ENCODE peak calls at places on chromosome 18, in nine cellular contexts. Z is lung, W is GM23338, Q is uterus, N is heart left ventricle, C is ascending aorta, T is MM.1S, Y is ovary, R is breast epithelium. X is an unnamed sample. For H3K4me1 and H3K27me3, the result is how much of the 10 kb centered on the place peaks cover.

GRCh38 chr18:323253-323622 is 55.4 kb upstream of the THOC1 start:
- DNase-seq in Z (no peak), W (no peak), Q (no peak), N (no peak), C (no peak), T (no peak), Y (no peak), R (no peak), X (no peak)

GRCh38 chr18:26551217-26551708 is 2.9 kb upstream of the KCTD1 start:
- DNase-seq in Z (no peak), W (no peak), Q (no peak), N (no peak), C (no peak), T (no peak), Y (no peak), R (no peak), X (no peak)

GRCh38 chr18:46842583-46842982 is 74.7 kb downstream of the PIAS2 start:
- DNase-seq in Z (no peak), W (no peak), Q (no peak), N (no peak), C (no peak), T (no peak), Y (no peak), R (peak), X (no peak)

GRCh38 chr18:48797841-48798255 is 152.9 kb downstream of the SMAD7 start:
- DNase-seq in Z (no peak), W (no peak), Q (no peak), N (peak), C (peak), T (no peak), Y (peak), R (no peak), X (no peak)

GRCh38 chr18:26425148-26425531 is 123.2 kb downstream of the KCTD1 start:
- DNase-seq in Z (no peak), W (no peak), Q (peak), N (no peak), C (no peak), T (no peak), Y (no peak), R (no peak), X (no peak)

GRCh38 chr18:41312241-41312590 is 642.8 kb upstream of the PIK3C3 start:
- DNase-seq in Z (no peak), W (peak), Q (no peak), N (no peak), C (no peak), T (no peak), Y (no peak), R (no peak), X (no peak)

GRCh38 chr18:33751613-33752221 is 173.7 kb downstream of the ASXL3 start:
- DNase-seq in Z (no peak), W (peak), Q (no peak), N (no peak), C (no peak), T (peak), Y (no peak), R (no peak), X (no peak)

GRCh38 chr18:47215554-47216138 is 35.8 kb downstream of the SKOR2 start:
- DNase-seq in Z (peak), W (peak), Q (no peak), N (no peak), C (no peak), T (peak), Y (no peak), R (no peak), X (no peak)

GRCh38 chr18:61900504-61901281 is 7.9 kb upstream of the RNF152 start:
- DNase-seq in Z (no peak), W (no peak), Q (no peak), N (no peak), C (no peak), T (no peak), Y (no peak), R (no peak), X (no peak)

GRCh38 chr18:30106356-30106755 is 936.2 kb downstream of the DSC3 start:
- DNase-seq in Z (no peak), W (no peak), Q (no peak), N (no peak), C (no peak), T (no peak), Y (no peak), R (no peak), X (no peak)

GRCh38 chr18:21826196-21826595 is 85.6 kb downstream of the MIB1 start:
- DNase-seq in Z (no peak), W (no peak), Q (no peak), N (no peak), C (no peak), T (peak), Y (no peak), R (no peak), X (no peak)

GRCh38 chr18:61551586-61551985 is 218.4 kb downstream of the CDH20 start:
- DNase-seq in Z (no peak), W (peak), Q (peak), N (peak), C (no peak), T (peak), Y (no peak), R (peak), X (peak)

GRCh38 chr18:46632401-46633089 is 24.5 kb downstream of the LOXHD1 start:
- DNase-seq in Z (no peak), W (no peak), Q (no peak), N (no peak), C (no peak), T (no peak), Y (no peak), R (no peak), X (no peak)

GRCh38 chr18:34893239-34893638 is 148.0 kb upstream of the MAPRE2 start:
- DNase-seq in Z (no peak), W (no peak), Q (no peak), N (no peak), C (no peak), T (no peak), Y (no peak), R (no peak), X (no peak)

GRCh38 chr18:59455728-59456276 is 96.7 kb upstream of the LMAN1 start:
- DNase-seq in Z (no peak), W (no peak), Q (no peak), N (no peak), C (no peak), T (no peak), Y (no peak), R (no peak), X (no peak)

GRCh38 chr18:61765097-61765496 is 127.7 kb downstream of the RNF152 start:
- DNase-seq in Z (no peak), W (peak), Q (peak), N (no peak), C (no peak), T (no peak), Y (no peak), R (no peak), X (no peak)

GRCh38 chr18:5104246-5104645 is 92.8 kb downstream of the AKAIN1 start:
- DNase-seq in Z (no peak), W (peak), Q (no peak), N (no peak), C (no peak), T (no peak), Y (no peak), R (no peak), X (no peak)

GRCh38 chr18:1306641-1307040 is 402.0 kb downstream of the ADCYAP1 start:
- DNase-seq in Z (no peak), W (no peak), Q (no peak), N (no peak), C (no peak), T (no peak), Y (no peak), R (no peak), X (no peak)

GRCh38 chr18:23881778-23882177 is 132.8 kb upstream of the TTC39C start:
- DNase-seq in Z (no peak), W (no peak), Q (no peak), N (no peak), C (no peak), T (no peak), Y (no peak), R (no peak), X (no peak)

GRCh38 chr18:50009772-50010171 is 185.2 kb downstream of the MYO5B start:
- DNase-seq in Z (peak), W (peak), Q (no peak), N (peak), C (no peak), T (peak), Y (no peak), R (peak), X (peak)

GRCh38 chr18:68803371-68803770 is 5.5 kb downstream of the CCDC102B start:
- DNase-seq in Z (peak), W (no peak), Q (peak), N (peak), C (no peak), T (no peak), Y (no peak), R (peak), X (no peak)

GRCh38 chr18:48263913-48264506 is 145.2 kb downstream of the ZBTB7C start:
- DNase-seq in Z (no peak), W (no peak), Q (no peak), N (no peak), C (no peak), T (no peak), Y (no peak), R (no peak), X (no peak)

GRCh38 chr18:76482971-76483691 is 11.9 kb downstream of the ZNF516 start:
- DNase-seq in Z (no peak), W (peak), Q (no peak), N (no peak), C (no peak), T (no peak), Y (peak), R (no peak), X (no peak)

GRCh38 chr18:59265246-59266018 is 7.8 kb downstream of the RAX start:
- DNase-seq in Z (no peak), W (peak), Q (no peak), N (no peak), C (no peak), T (no peak), Y (no peak), R (no peak), X (no peak)

GRCh38 chr18:72375628-72376027 is 168.5 kb downstream of the CBLN2 start:
- DNase-seq in Z (no peak), W (no peak), Q (no peak), N (no peak), C (no peak), T (no peak), Y (no peak), R (no peak), X (no peak)

GRCh38 chr18:25164837-25165791 is 186.9 kb downstream of the ZNF521 start:
- DNase-seq in Z (no peak), W (no peak), Q (no peak), N (peak), C (no peak), T (peak), Y (peak), R (no peak), X (no peak)

GRCh38 chr18:62710417-62710816 is 4.9 kb upstream of the PHLPP1 start:
- DNase-seq in Z (no peak), W (no peak), Q (no peak), N (no peak), C (no peak), T (no peak), Y (no peak), R (no peak), X (no peak)

GRCh38 chr18:47163241-47163640 is 12.9 kb downstream of the IER3IP1 start:
- DNase-seq in Z (no peak), W (no peak), Q (no peak), N (no peak), C (no peak), T (peak), Y (no peak), R (no peak), X (no peak)

GRCh38 chr18:32891797-32892196 is 119.0 kb upstream of the KLHL14 start:
- DNase-seq in Z (no peak), W (no peak), Q (no peak), N (no peak), C (no peak), T (no peak), Y (no peak), R (no peak), X (no peak)

GRCh38 chr18:23487738-23488625 is 15.3 kb upstream of the RMC1 start:
- DNase-seq in Z (no peak), W (peak), Q (no peak), N (no peak), C (peak), T (peak), Y (no peak), R (no peak), X (peak)

GRCh38 chr18:51251625-51252024 is 54.1 kb upstream of the MEX3C start:
- DNase-seq in Z (no peak), W (no peak), Q (no peak), N (no peak), C (no peak), T (peak), Y (no peak), R (no peak), X (no peak)

GRCh38 chr18:5556317-5556974 is 12.6 kb upstream of the EPB41L3 start:
- DNase-seq in Z (no peak), W (no peak), Q (no peak), N (peak), C (no peak), T (no peak), Y (no peak), R (no peak), X (no peak)

GRCh38 chr18:63098014-63098981 is 221.3 kb downstream of the BCL2 start:
- DNase-seq in Z (no peak), W (no peak), Q (no peak), N (no peak), C (no peak), T (peak), Y (no peak), R (no peak), X (peak)

GRCh38 chr18:34956663-34957062 is 84.5 kb upstream of the MAPRE2 start:
- DNase-seq in Z (no peak), W (no peak), Q (no peak), N (no peak), C (no peak), T (no peak), Y (no peak), R (no peak), X (no peak)

GRCh38 chr18:59885579-59886163 is 14.1 kb upstream of the PMAIP1 start:
- DNase-seq in Z (no peak), W (no peak), Q (no peak), N (no peak), C (no peak), T (peak), Y (no peak), R (no peak), X (no peak)

GRCh38 chr18:8695932-8696510 is 9.3 kb upstream of the MTCL1 start:
- DNase-seq in Z (no peak), W (no peak), Q (no peak), N (no peak), C (no peak), T (peak), Y (no peak), R (no peak), X (no peak)

GRCh38 chr18:46751882-46752281 is 5.0 kb downstream of the ST8SIA5 start:
- DNase-seq in Z (no peak), W (no peak), Q (no peak), N (no peak), C (no peak), T (no peak), Y (no peak), R (no peak), X (no peak)

GRCh38 chr18:73088445-73088844 is 220.7 kb upstream of the NETO1 start:
- DNase-seq in Z (no peak), W (no peak), Q (no peak), N (no peak), C (no peak), T (no peak), Y (no peak), R (no peak), X (no peak)

GRCh38 chr18:69715322-69715721 is 232.4 kb downstream of the CD226 start:
- DNase-seq in Z (no peak), W (no peak), Q (no peak), N (no peak), C (no peak), T (no peak), Y (no peak), R (no peak), X (no peak)

GRCh38 chr18:62828852-62829251 is 113.5 kb downstream of the PHLPP1 start:
- DNase-seq in Z (no peak), W (no peak), Q (no peak), N (no peak), C (no peak), T (no peak), Y (no peak), R (no peak), X (no peak)

GRCh38 chr18:13298262-13298661 is 79.7 kb downstream of the LDLRAD4 start:
- DNase-seq in Z (no peak), W (no peak), Q (no peak), N (no peak), C (no peak), T (no peak), Y (no peak), R (no peak), X (no peak)

GRCh38 chr18:13300796-13301195 is 82.2 kb downstream of the LDLRAD4 start:
- DNase-seq in Z (no peak), W (no peak), Q (no peak), N (no peak), C (no peak), T (no peak), Y (no peak), R (no peak), X (no peak)

GRCh38 chr18:13302611-13303267 is 84.2 kb downstream of the LDLRAD4 start:
- DNase-seq in Z (no peak), W (no peak), Q (no peak), N (no peak), C (no peak), T (no peak), Y (no peak), R (no peak), X (no peak)

GRCh38 chr18:13301691-13302469 is 83.3 kb downstream of the LDLRAD4 start:
- DNase-seq in Z (no peak), W (no peak), Q (no peak), N (no peak), C (no peak), T (no peak), Y (no peak), R (no peak), X (no peak)

GRCh38 chr18:13300029-13300428 is 81.5 kb downstream of the LDLRAD4 start:
- DNase-seq in Z (no peak), W (no peak), Q (no peak), N (no peak), C (no peak), T (no peak), Y (no peak), R (no peak), X (no peak)
- H3K4me1 ChIP-seq in Z (under half), W (under half), Q (under half), N (under half), C (under half), T (under half), Y (under half), R (under half), X (under half)

GRCh38 chr18:37487400-37487831 is 78.2 kb downstream of the CELF4 start:
- DNase-seq in Z (no peak), W (no peak), Q (no peak), N (no peak), C (no peak), T (no peak), Y (peak), R (no peak), X (no peak)
- H3K27me3 ChIP-seq in Z (under half), W (under half), Q (under half), N (half or more), C (under half), T (under half), Y (under half), R (under half), X (under half)

GRCh38 chr18:43876286-43877082 is 599.2 kb upstream of the SYT4 start:
- DNase-seq in Z (no peak), W (no peak), Q (peak), N (no peak), C (no peak), T (no peak), Y (no peak), R (no peak), X (no peak)

GRCh38 chr18:43875496-43875895 is 598.2 kb upstream of the SYT4 start:
- DNase-seq in Z (no peak), W (no peak), Q (peak), N (no peak), C (no peak), T (no peak), Y (no peak), R (no peak), X (no peak)

GRCh38 chr18:43866696-43867095 is 589.4 kb upstream of the SYT4 start:
- DNase-seq in Z (no peak), W (no peak), Q (no peak), N (no peak), C (no peak), T (no peak), Y (no peak), R (no peak), X (no peak)

GRCh38 chr18:43869451-43870008 is 592.2 kb upstream of the SYT4 start:
- DNase-seq in Z (no peak), W (no peak), Q (no peak), N (no peak), C (no peak), T (no peak), Y (no peak), R (no peak), X (no peak)

DNA sequence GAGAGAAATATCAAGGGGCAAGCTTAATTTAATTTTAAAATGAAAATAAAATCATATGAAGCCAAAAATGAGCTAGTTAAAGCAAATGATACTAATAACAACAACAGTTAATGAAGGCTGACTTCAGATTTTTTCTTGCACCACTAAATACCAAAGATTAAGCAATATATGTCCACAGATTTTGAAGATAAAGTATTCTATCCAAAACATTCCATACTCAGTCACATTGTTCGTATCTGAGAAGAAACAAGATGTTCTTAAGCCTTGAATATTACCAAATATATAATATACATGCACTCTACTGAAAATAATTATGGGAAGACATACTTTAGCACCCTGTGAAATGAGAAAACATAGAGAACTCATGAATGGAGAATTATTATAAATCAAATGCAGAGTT is 593.3 kb upstream of the SYT4 start:
- DNase-seq in Z (no peak), W (no peak), Q (no peak), N (no peak), C (no peak), T (no peak), Y (no peak), R (no peak), X (no peak)
- H3K27ac ChIP-seq in Z (no peak), W (no peak), Q (no peak), N (no peak), C (no peak), T (no peak), Y (no peak), R (no peak), X (no peak)

DNA sequence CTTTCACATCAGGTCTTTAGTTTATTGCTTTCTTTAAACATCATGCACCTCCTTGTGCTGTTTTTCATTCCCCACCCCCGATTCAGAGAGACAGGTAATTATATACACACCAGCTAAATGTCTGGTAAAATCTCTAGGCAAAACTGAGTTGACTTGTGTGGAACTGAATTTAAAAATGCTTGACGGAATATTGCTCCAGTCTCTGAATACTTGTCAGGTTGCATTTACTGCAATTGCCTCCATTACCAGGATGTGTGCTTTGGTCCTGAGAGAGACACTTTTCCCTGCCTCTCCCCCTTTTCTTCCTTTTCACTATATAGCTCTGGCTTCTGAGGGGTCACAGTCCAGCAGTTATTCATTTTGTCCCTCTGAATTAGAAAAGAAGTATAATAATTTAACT is 104.0 kb downstream of the PTPRM start:
- DNase-seq in Z (no peak), W (no peak), Q (no peak), N (no peak), C (no peak), T (no peak), Y (no peak), R (no peak), X (no peak)
- H3K4me1 ChIP-seq in Z (under half), W (under half), Q (under half), N (under half), C (under half), T (under half), Y (under half), R (under half), X (under half)

DNA sequence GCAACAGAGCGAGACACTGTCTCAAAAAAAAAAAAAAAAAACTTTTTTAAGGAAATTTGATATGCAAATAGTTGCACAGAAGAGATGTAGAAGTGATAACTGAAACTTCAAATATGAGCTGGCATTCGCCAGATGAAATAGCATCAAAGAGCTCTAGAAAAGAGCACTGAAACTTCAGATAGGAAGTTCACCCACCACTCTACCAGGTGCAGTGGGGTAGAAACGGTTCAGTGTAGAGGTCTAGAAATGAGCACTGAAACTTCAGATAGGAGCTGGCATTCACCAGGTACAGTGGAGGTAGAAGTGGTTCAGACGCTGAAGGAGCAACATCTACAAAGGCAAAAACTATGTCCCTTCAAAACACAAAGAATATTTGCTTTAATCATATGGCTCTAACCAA is 9.0 kb upstream of the ONECUT2 start:
- DNase-seq in Z (no peak), W (no peak), Q (no peak), N (no peak), C (no peak), T (peak), Y (no peak), R (no peak), X (no peak)
- H3K27me3 ChIP-seq in Z (under half), W (half or more), Q (half or more), N (half or more), C (under half), T (under half), Y (under half), R (under half), X (under half)